ENCODE peak calls at places on chromosome 2, in ten cellular contexts. O is CD4-positive, CD25-positive, alpha-beta regulatory T cell; J is small intestine; B is H1; V is HCT116; L is breast epithelium; E is A549; N is OCI-LY7; Y is right cardiac atrium; F is CD8-positive, alpha-beta T cell. R is an unnamed sample.

GRCh38 chr2:229434131-229434530 is 163.0 kb upstream of the PID1 start:
- DNase-seq in O (no peak), J (no peak), B (no peak), V (no peak), L (no peak), E (no peak), N (no peak), Y (no peak), F (no peak), R (no peak)

GRCh38 chr2:126720031-126720368 is 64.0 kb downstream of the GYPC start:
- DNase-seq in O (no peak), J (no peak), B (no peak), V (no peak), L (no peak), E (no peak), N (no peak), Y (no peak), F (no peak), R (no peak)

GRCh38 chr2:76415821-76416220 is 705.1 kb upstream of the GCFC2 start:
- DNase-seq in O (no peak), J (no peak), B (no peak), V (no peak), L (no peak), E (no peak), N (no peak), Y (no peak), F (no peak), R (no peak)

GRCh38 chr2:151410485-151410833 is 757 bp downstream of the RIF1 start:
- DNase-seq in O (peak), J (no peak), B (no peak), V (no peak), L (no peak), E (peak), N (peak), Y (no peak), F (peak), R (no peak)

GRCh38 chr2:111057721-111058120 is 63.0 kb upstream of the BCL2L11 start:
- DNase-seq in O (no peak), J (no peak), B (no peak), V (no peak), L (no peak), E (no peak), N (peak), Y (no peak), F (no peak), R (no peak)

GRCh38 chr2:204407209-204408070 is 137.8 kb upstream of the PARD3B start:
- DNase-seq in O (no peak), J (peak), B (no peak), V (no peak), L (no peak), E (peak), N (no peak), Y (no peak), F (no peak), R (no peak)

GRCh38 chr2:174445248-174445647 is 41.6 kb downstream of the GPR155 start:
- DNase-seq in O (no peak), J (no peak), B (no peak), V (no peak), L (no peak), E (no peak), N (no peak), Y (no peak), F (no peak), R (no peak)

GRCh38 chr2:37389984-37390765 is 45.7 kb downstream of the QPCT start:
- DNase-seq in O (peak), J (peak), B (peak), V (peak), L (no peak), E (peak), N (peak), Y (no peak), F (no peak), R (peak)

GRCh38 chr2:58146707-58147106 is 94.4 kb downstream of the FANCL start:
- DNase-seq in O (peak), J (no peak), B (no peak), V (peak), L (no peak), E (peak), N (no peak), Y (no peak), F (no peak), R (no peak)

GRCh38 chr2:27291865-27292264 is 9.6 kb downstream of the TRIM54 start:
- DNase-seq in O (no peak), J (no peak), B (no peak), V (no peak), L (no peak), E (peak), N (peak), Y (no peak), F (no peak), R (no peak)

GRCh38 chr2:205675861-205676516 is 6.3 kb upstream of the NRP2 start:
- DNase-seq in O (peak), J (peak), B (no peak), V (peak), L (no peak), E (peak), N (peak), Y (no peak), F (no peak), R (peak)

GRCh38 chr2:30230479-30230854 is 867 bp upstream of the LBH start:
- DNase-seq in O (no peak), J (no peak), B (peak), V (no peak), L (no peak), E (no peak), N (peak), Y (peak), F (no peak), R (peak)

GRCh38 chr2:120589782-120590608 is 145.7 kb upstream of the GLI2 start:
- DNase-seq in O (no peak), J (no peak), B (no peak), V (no peak), L (no peak), E (peak), N (no peak), Y (no peak), F (no peak), R (no peak)

GRCh38 chr2:167294031-167294774 is 405.9 kb downstream of the XIRP2 start:
- DNase-seq in O (peak), J (no peak), B (peak), V (no peak), L (no peak), E (peak), N (no peak), Y (peak), F (no peak), R (no peak)

GRCh38 chr2:171811229-171811628 is 82.8 kb downstream of the SLC25A12 start:
- DNase-seq in O (peak), J (peak), B (no peak), V (peak), L (no peak), E (peak), N (peak), Y (no peak), F (no peak), R (peak)

GRCh38 chr2:113233593-113234550 is 44.8 kb downstream of the PAX8 start:
- DNase-seq in O (no peak), J (peak), B (no peak), V (no peak), L (no peak), E (peak), N (peak), Y (no peak), F (no peak), R (no peak)

DNA sequence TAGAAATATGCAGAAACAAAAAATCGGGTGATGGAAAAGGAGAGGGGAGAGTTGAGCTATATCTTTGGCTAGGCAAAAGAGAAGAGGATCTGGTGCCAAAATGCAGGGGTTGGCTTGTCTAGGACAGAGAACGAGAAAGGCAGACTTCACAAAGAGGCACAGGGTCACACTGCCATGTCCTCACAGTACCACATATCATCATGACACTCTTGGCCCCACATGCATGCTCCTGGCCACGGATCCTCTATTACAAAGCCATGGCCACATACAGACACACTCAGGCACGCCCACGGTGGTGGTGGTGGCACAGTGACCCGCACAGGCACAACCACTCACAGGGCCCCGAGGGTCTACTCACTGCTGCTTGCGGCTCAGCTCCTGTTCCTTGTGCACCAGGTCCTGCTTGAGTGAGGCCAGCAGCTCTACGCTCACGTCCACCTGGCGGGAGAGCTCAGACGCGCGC is 15.9 kb downstream of the FBXO41 start:
- DNase-seq in O (no peak), J (no peak), B (no peak), V (no peak), L (no peak), E (no peak), N (no peak), Y (no peak), F (no peak), R (no peak)
- H3K27ac ChIP-seq in O (no peak), J (no peak), B (no peak), V (peak), L (peak), E (no peak), N (no peak), Y (no peak), F (no peak), R (no peak)

GRCh38 chr2:63590621-63591408 is 2.1 kb downstream of the MDH1 start:
- DNase-seq in O (no peak), J (peak), B (no peak), V (no peak), L (no peak), E (no peak), N (peak), Y (no peak), F (no peak), R (no peak)
- H3K4me3 ChIP-seq in O (peak), J (no peak), B (peak), V (no peak), L (no peak), E (no peak), N (peak), Y (peak), F (no peak), R (no peak)

GRCh38 chr2:33022395-33022985 is 75.7 kb downstream of the LTBP1 start:
- DNase-seq in O (no peak), J (no peak), B (no peak), V (no peak), L (no peak), E (no peak), N (no peak), Y (no peak), F (no peak), R (no peak)
- H3K27ac ChIP-seq in O (no peak), J (no peak), B (no peak), V (no peak), L (no peak), E (peak), N (no peak), Y (no peak), F (no peak), R (no peak)

DNA sequence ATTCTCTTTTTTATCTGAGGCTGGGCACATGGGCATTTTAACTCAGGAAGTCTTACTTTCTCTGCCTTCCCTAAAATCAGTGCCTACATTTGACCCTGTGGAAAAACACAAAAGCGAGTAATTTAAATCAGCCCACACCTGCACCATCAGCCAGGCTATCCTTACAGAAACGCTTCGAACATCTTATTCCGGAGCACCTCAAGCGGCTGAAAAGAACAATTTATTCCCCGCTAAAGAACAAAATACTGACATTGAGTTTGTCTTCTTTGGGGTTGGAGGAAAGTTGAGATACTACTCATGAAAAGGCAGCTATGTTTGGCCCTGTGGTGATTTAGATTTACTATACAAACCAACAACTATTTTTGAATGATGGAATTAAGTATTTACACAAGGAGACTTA is 158.6 kb upstream of the SIX2 start:
- DNase-seq in O (no peak), J (no peak), B (no peak), V (no peak), L (no peak), E (no peak), N (no peak), Y (no peak), F (no peak), R (no peak)
- H3K4me3 ChIP-seq in O (no peak), J (no peak), B (peak), V (no peak), L (no peak), E (peak), N (no peak), Y (no peak), F (no peak), R (no peak)

GRCh38 chr2:135969655-135970387 is 15.6 kb downstream of the DARS1 start:
- DNase-seq in O (no peak), J (no peak), B (no peak), V (no peak), L (no peak), E (no peak), N (no peak), Y (no peak), F (no peak), R (no peak)
- H3K27ac ChIP-seq in O (no peak), J (no peak), B (no peak), V (no peak), L (no peak), E (no peak), N (no peak), Y (no peak), F (no peak), R (no peak)

GRCh38 chr2:216693414-216694100 is 1.8 kb downstream of the IGFBP5 start:
- DNase-seq in O (no peak), J (no peak), B (no peak), V (no peak), L (no peak), E (no peak), N (no peak), Y (no peak), F (no peak), R (no peak)
- H3K4me3 ChIP-seq in O (no peak), J (no peak), B (peak), V (peak), L (peak), E (peak), N (no peak), Y (peak), F (peak), R (no peak)

GRCh38 chr2:233247744-233248143 is 3.7 kb upstream of the ATG16L1 start:
- DNase-seq in O (peak), J (peak), B (no peak), V (peak), L (peak), E (peak), N (no peak), Y (no peak), F (no peak), R (no peak)
- H3K27ac ChIP-seq in O (peak), J (peak), B (no peak), V (peak), L (no peak), E (peak), N (no peak), Y (no peak), F (no peak), R (peak)

GRCh38 chr2:105573910-105574655 is 170.6 kb upstream of the NCK2 start:
- DNase-seq in O (no peak), J (peak), B (no peak), V (no peak), L (no peak), E (no peak), N (no peak), Y (no peak), F (no peak), R (no peak)

GRCh38 chr2:105576440-105577241 is 168.1 kb upstream of the NCK2 start:
- DNase-seq in O (peak), J (peak), B (peak), V (peak), L (no peak), E (peak), N (peak), Y (no peak), F (no peak), R (no peak)

GRCh38 chr2:105576050-105576439 is 168.7 kb upstream of the NCK2 start:
- DNase-seq in O (no peak), J (no peak), B (no peak), V (no peak), L (no peak), E (no peak), N (no peak), Y (no peak), F (no peak), R (no peak)

GRCh38 chr2:105574796-105575344 is 169.8 kb upstream of the NCK2 start:
- DNase-seq in O (no peak), J (no peak), B (no peak), V (no peak), L (no peak), E (no peak), N (no peak), Y (no peak), F (no peak), R (no peak)

GRCh38 chr2:105575626-105576025 is 169.1 kb upstream of the NCK2 start:
- DNase-seq in O (no peak), J (peak), B (no peak), V (no peak), L (no peak), E (no peak), N (no peak), Y (no peak), F (no peak), R (no peak)
- H3K4me3 ChIP-seq in O (no peak), J (peak), B (no peak), V (no peak), L (no peak), E (no peak), N (no peak), Y (no peak), F (no peak), R (no peak)

GRCh38 chr2:144686518-144687215 is 166.7 kb upstream of the ZEB2 start:
- DNase-seq in O (no peak), J (no peak), B (no peak), V (no peak), L (no peak), E (no peak), N (peak), Y (no peak), F (no peak), R (no peak)

GRCh38 chr2:144693179-144693578 is 173.3 kb upstream of the ZEB2 start:
- DNase-seq in O (no peak), J (no peak), B (no peak), V (no peak), L (no peak), E (no peak), N (no peak), Y (no peak), F (no peak), R (no peak)

GRCh38 chr2:144695661-144696060 is 175.7 kb upstream of the ZEB2 start:
- DNase-seq in O (no peak), J (no peak), B (no peak), V (no peak), L (no peak), E (no peak), N (no peak), Y (no peak), F (no peak), R (no peak)

GRCh38 chr2:144694456-144694855 is 174.5 kb upstream of the ZEB2 start:
- DNase-seq in O (no peak), J (no peak), B (no peak), V (no peak), L (no peak), E (no peak), N (no peak), Y (no peak), F (no peak), R (no peak)

GRCh38 chr2:144692661-144693060 is 172.7 kb upstream of the ZEB2 start:
- DNase-seq in O (no peak), J (no peak), B (no peak), V (no peak), L (no peak), E (no peak), N (no peak), Y (no peak), F (no peak), R (no peak)
- H3K27ac ChIP-seq in O (no peak), J (no peak), B (no peak), V (no peak), L (no peak), E (no peak), N (no peak), Y (no peak), F (no peak), R (no peak)

DNA sequence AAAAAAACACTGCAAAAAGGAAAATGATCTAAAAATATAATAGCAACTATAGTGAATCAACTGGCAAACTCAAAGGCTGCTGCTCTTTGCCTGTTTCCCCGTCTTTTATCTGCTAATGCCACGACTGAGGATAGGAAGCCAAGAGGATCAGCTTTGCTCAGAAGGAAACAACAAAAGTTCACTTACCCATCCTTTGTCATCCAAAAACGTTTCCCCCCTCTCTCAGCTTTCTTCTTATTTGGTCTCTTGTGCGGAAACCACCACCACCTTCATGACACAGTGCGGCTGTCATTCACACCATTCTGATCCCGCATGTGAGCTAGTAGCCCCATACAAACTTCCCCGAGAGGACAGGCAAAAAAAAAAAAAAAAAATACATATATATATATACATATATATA is 694 bp downstream of the LRRTM4 start:
- DNase-seq in O (no peak), J (no peak), B (no peak), V (no peak), L (no peak), E (no peak), N (no peak), Y (no peak), F (no peak), R (no peak)
- H3K4me3 ChIP-seq in O (no peak), J (no peak), B (peak), V (no peak), L (no peak), E (no peak), N (no peak), Y (peak), F (no peak), R (no peak)